ENCODE peak calls at places on chromosomes 4 and X, in four cellular contexts. R, M, Z and K are unnamed samples.

GRCh38 chr4:121778991-121779628 is 14.1 kb upstream of the SMIM43 start:
- DNase-seq in M (no peak), Z (no peak), R (no peak), K (no peak)

GRCh38 chrX:120768681-120769080 is 107.0 kb downstream of the CT47B1 start:
- DNase-seq in M (no peak), R (no peak), Z (no peak), K (no peak)

GRCh38 chr4:26930964-26931363 is 70.3 kb downstream of the STIM2 start:
- DNase-seq in R (no peak), M (no peak), Z (no peak), K (no peak)

GRCh38 chr4:86840858-86841257 is 8.3 kb downstream of the SLC10A6 start:
- DNase-seq in R (no peak), M (no peak), Z (no peak), K (no peak)

GRCh38 chr4:15361529-15361928 is 66.3 kb upstream of the C1QTNF7 start:
- DNase-seq in Z (no peak), M (no peak), R (no peak), K (no peak)

GRCh38 chrX:13059676-13060499 is 15.5 kb upstream of the FAM9C start:
- DNase-seq in M (no peak), R (no peak), Z (no peak), K (no peak)

GRCh38 chr4:54165011-54165410 is 64.1 kb upstream of the PDGFRA start:
- DNase-seq in Z (no peak), M (no peak), R (no peak), K (no peak)

GRCh38 chrX:75086731-75087195 is 69.3 kb downstream of the ABCB7 start:
- DNase-seq in Z (no peak), R (no peak), M (no peak), K (no peak)

GRCh38 chrX:109537324-109537665 is 651 bp downstream of the NXT2 start:
- DNase-seq in Z (no peak), M (no peak), R (no peak), K (peak)